ENCODE peak calls at places on chromosomes 1 and 21, in five cellular contexts. One of them, this sample, is unnamed. For H3K4me1, the result is how much of the 10 kb centered on the place peaks cover.

GRCh38 chr1:53068314-53069084 is 6.5 kb downstream of the PODN start:
- DNase-seq in IMR-90: no peak
- DNase-seq in HAP-1: no peak
- DNase-seq in CD8-positive, alpha-beta memory T cell: no peak
- DNase-seq in foreskin keratinocyte: no peak
- DNase-seq in this sample: no peak

GRCh38 chr1:184824716-184825323 is 70.2 kb upstream of the EDEM3 start:
- DNase-seq in HAP-1: no peak
- DNase-seq in foreskin keratinocyte: no peak
- DNase-seq in IMR-90: no peak
- DNase-seq in CD8-positive, alpha-beta memory T cell: no peak
- DNase-seq in this sample: no peak

GRCh38 chr1:182279724-182280506 is 111.7 kb downstream of the GLUL start:
- DNase-seq in HAP-1: no peak
- DNase-seq in foreskin keratinocyte: no peak
- DNase-seq in CD8-positive, alpha-beta memory T cell: no peak
- DNase-seq in IMR-90: no peak
- DNase-seq in this sample: no peak

GRCh38 chr1:54124472-54124871 is 28.3 kb downstream of the CDCP2 start:
- DNase-seq in HAP-1: no peak
- DNase-seq in IMR-90: no peak
- DNase-seq in CD8-positive, alpha-beta memory T cell: no peak
- DNase-seq in foreskin keratinocyte: no peak
- DNase-seq in this sample: no peak

GRCh38 chr1:171751208-171751607 is 9.3 kb upstream of the VAMP4 start:
- DNase-seq in IMR-90: no peak
- DNase-seq in CD8-positive, alpha-beta memory T cell: no peak
- DNase-seq in HAP-1: no peak
- DNase-seq in foreskin keratinocyte: no peak
- DNase-seq in this sample: no peak

GRCh38 chr1:169572184-169572583 is 14.1 kb downstream of the F5 start:
- DNase-seq in HAP-1: no peak
- DNase-seq in foreskin keratinocyte: no peak
- DNase-seq in CD8-positive, alpha-beta memory T cell: no peak
- DNase-seq in IMR-90: peak
- DNase-seq in this sample: no peak

GRCh38 chr1:215114154-215114933 is 31.8 kb downstream of the KCNK2 start:
- DNase-seq in CD8-positive, alpha-beta memory T cell: no peak
- DNase-seq in IMR-90: peak
- DNase-seq in HAP-1: no peak
- DNase-seq in foreskin keratinocyte: peak
- DNase-seq in this sample: peak

GRCh38 chr1:84406209-84406917 is 8.1 kb downstream of the DNASE2B start:
- DNase-seq in foreskin keratinocyte: no peak
- DNase-seq in HAP-1: no peak
- DNase-seq in CD8-positive, alpha-beta memory T cell: no peak
- DNase-seq in IMR-90: peak
- DNase-seq in this sample: peak

GRCh38 chr21:15826147-15826780 is 96.5 kb downstream of the USP25 start:
- DNase-seq in HAP-1: peak
- DNase-seq in IMR-90: peak
- DNase-seq in CD8-positive, alpha-beta memory T cell: peak
- DNase-seq in foreskin keratinocyte: no peak
- DNase-seq in this sample: peak

GRCh38 chr1:156889802-156890585 is 3.5 kb upstream of the PEAR1 start:
- DNase-seq in foreskin keratinocyte: no peak
- DNase-seq in IMR-90: peak
- DNase-seq in CD8-positive, alpha-beta memory T cell: peak
- DNase-seq in HAP-1: peak
- DNase-seq in this sample: peak

GRCh38 chr1:157770442-157771043 is 6.4 kb downstream of the FCRL2 start:
- DNase-seq in IMR-90: peak
- DNase-seq in HAP-1: no peak
- DNase-seq in foreskin keratinocyte: no peak
- DNase-seq in CD8-positive, alpha-beta memory T cell: no peak
- DNase-seq in this sample: no peak

GRCh38 chr1:162145280-162145965 is 75.9 kb downstream of the NOS1AP start:
- DNase-seq in HAP-1: no peak
- DNase-seq in IMR-90: no peak
- DNase-seq in CD8-positive, alpha-beta memory T cell: no peak
- DNase-seq in foreskin keratinocyte: no peak
- DNase-seq in this sample: no peak

GRCh38 chr1:240501115-240501514 is 110.8 kb downstream of the GREM2 start:
- DNase-seq in CD8-positive, alpha-beta memory T cell: no peak
- DNase-seq in IMR-90: peak
- DNase-seq in foreskin keratinocyte: no peak
- DNase-seq in HAP-1: no peak
- DNase-seq in this sample: no peak

GRCh38 chr1:246068113-246068512 is 439.0 kb downstream of the SMYD3 start:
- DNase-seq in foreskin keratinocyte: no peak
- DNase-seq in IMR-90: no peak
- DNase-seq in HAP-1: no peak
- DNase-seq in CD8-positive, alpha-beta memory T cell: no peak
- DNase-seq in this sample: no peak

GRCh38 chr1:80931178-80931577 is 869.6 kb upstream of the ADGRL2 start:
- DNase-seq in foreskin keratinocyte: no peak
- DNase-seq in HAP-1: no peak
- DNase-seq in IMR-90: no peak
- DNase-seq in CD8-positive, alpha-beta memory T cell: no peak
- DNase-seq in this sample: no peak

GRCh38 chr21:46154155-46154954 is 1.0 kb downstream of the FTCD start:
- DNase-seq in CD8-positive, alpha-beta memory T cell: no peak
- DNase-seq in HAP-1: no peak
- DNase-seq in foreskin keratinocyte: no peak
- DNase-seq in IMR-90: no peak
- DNase-seq in this sample: no peak

GRCh38 chr1:179081696-179082307 is at the start of gene TOR3A:
- DNase-seq in foreskin keratinocyte: peak
- DNase-seq in CD8-positive, alpha-beta memory T cell: peak
- DNase-seq in HAP-1: peak
- DNase-seq in IMR-90: peak
- DNase-seq in this sample: peak

GRCh38 chr1:63362578-63362977 is 4.8 kb upstream of the ALG6 start:
- DNase-seq in IMR-90: no peak
- DNase-seq in HAP-1: no peak
- DNase-seq in CD8-positive, alpha-beta memory T cell: no peak
- DNase-seq in foreskin keratinocyte: no peak
- DNase-seq in this sample: no peak

GRCh38 chr1:8379513-8380186 is 61.7 kb downstream of the SLC45A1 start:
- DNase-seq in CD8-positive, alpha-beta memory T cell: no peak
- DNase-seq in HAP-1: no peak
- DNase-seq in IMR-90: no peak
- DNase-seq in foreskin keratinocyte: no peak
- DNase-seq in this sample: no peak

GRCh38 chr1:8384088-8384487 is 66.2 kb downstream of the SLC45A1 start:
- DNase-seq in IMR-90: peak
- DNase-seq in foreskin keratinocyte: no peak
- DNase-seq in HAP-1: no peak
- DNase-seq in CD8-positive, alpha-beta memory T cell: no peak
- DNase-seq in this sample: no peak

GRCh38 chr1:8382051-8382505 is 64.2 kb downstream of the SLC45A1 start:
- DNase-seq in CD8-positive, alpha-beta memory T cell: no peak
- DNase-seq in HAP-1: no peak
- DNase-seq in foreskin keratinocyte: no peak
- DNase-seq in IMR-90: no peak
- DNase-seq in this sample: peak

GRCh38 chr1:8382608-8383525 is 65.0 kb downstream of the SLC45A1 start:
- DNase-seq in IMR-90: no peak
- DNase-seq in foreskin keratinocyte: no peak
- DNase-seq in CD8-positive, alpha-beta memory T cell: peak
- DNase-seq in HAP-1: no peak
- DNase-seq in this sample: no peak

DNA sequence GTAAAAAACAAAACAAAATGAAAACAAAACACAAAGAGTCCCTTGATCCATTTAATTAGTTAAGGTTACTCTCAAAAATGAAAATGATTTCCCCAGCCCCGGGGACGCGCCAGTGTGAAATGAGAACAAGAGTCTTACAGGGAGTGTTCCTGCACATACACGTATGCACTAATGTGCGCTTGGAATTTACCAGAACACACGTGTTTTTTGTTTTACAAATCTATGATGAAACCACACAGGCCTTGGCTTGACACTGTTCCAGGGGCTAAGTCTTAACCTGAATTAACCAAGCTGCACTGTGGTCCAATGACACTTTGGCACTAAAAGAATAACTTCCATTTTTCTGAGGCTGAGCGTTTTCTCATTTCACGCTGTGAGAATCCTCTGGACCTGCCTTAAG is 63.7 kb downstream of the SLC45A1 start:
- DNase-seq in IMR-90: no peak
- DNase-seq in HAP-1: no peak
- DNase-seq in CD8-positive, alpha-beta memory T cell: no peak
- DNase-seq in foreskin keratinocyte: peak
- DNase-seq in this sample: no peak
- H3K4me1 ChIP-seq in IMR-90: under half
- H3K4me1 ChIP-seq in HAP-1: under half
- H3K4me1 ChIP-seq in CD8-positive, alpha-beta memory T cell: half or more
- H3K4me1 ChIP-seq in foreskin keratinocyte: under half
- H3K4me1 ChIP-seq in this sample: half or more

DNA sequence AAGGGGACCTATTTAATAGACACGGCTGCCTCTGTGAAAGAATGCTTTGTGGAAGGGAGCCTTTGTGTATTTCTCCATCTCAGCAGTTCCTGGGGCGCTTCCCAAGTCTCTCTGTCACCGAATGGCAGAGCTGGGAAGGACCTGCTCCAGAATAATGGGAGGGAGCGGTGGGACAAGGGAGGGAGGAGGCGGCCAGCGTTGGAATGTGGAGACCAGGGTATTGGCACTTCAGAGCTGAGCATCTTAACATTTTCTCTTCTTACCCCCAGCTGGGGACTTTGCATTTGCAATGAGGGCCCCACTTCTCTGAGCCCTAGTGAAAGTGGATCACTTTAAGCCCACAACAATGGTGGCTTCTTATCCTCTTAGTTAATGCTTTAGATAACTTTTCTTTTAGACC is 23.9 kb downstream of the CACHD1 start:
- DNase-seq in IMR-90: no peak
- DNase-seq in CD8-positive, alpha-beta memory T cell: no peak
- DNase-seq in HAP-1: peak
- DNase-seq in foreskin keratinocyte: no peak
- DNase-seq in this sample: peak
- H3K4me1 ChIP-seq in IMR-90: under half
- H3K4me1 ChIP-seq in CD8-positive, alpha-beta memory T cell: under half
- H3K4me1 ChIP-seq in HAP-1: half or more
- H3K4me1 ChIP-seq in foreskin keratinocyte: under half
- H3K4me1 ChIP-seq in this sample: half or more

GRCh38 chr1:112394743-112395062 is 1.3 kb upstream of the CTTNBP2NL start:
- DNase-seq in HAP-1: no peak
- DNase-seq in CD8-positive, alpha-beta memory T cell: no peak
- DNase-seq in IMR-90: no peak
- DNase-seq in foreskin keratinocyte: no peak
- DNase-seq in this sample: no peak
- H3K4me1 ChIP-seq in HAP-1: under half
- H3K4me1 ChIP-seq in CD8-positive, alpha-beta memory T cell: under half
- H3K4me1 ChIP-seq in IMR-90: under half
- H3K4me1 ChIP-seq in foreskin keratinocyte: under half
- H3K4me1 ChIP-seq in this sample: under half

GRCh38 chr1:244231572-244232315 is 180.7 kb downstream of the ZBTB18 start:
- DNase-seq in IMR-90: peak
- DNase-seq in CD8-positive, alpha-beta memory T cell: no peak
- DNase-seq in foreskin keratinocyte: no peak
- DNase-seq in HAP-1: no peak
- DNase-seq in this sample: no peak
- H3K4me1 ChIP-seq in IMR-90: under half
- H3K4me1 ChIP-seq in CD8-positive, alpha-beta memory T cell: under half
- H3K4me1 ChIP-seq in foreskin keratinocyte: under half
- H3K4me1 ChIP-seq in HAP-1: under half
- H3K4me1 ChIP-seq in this sample: under half

GRCh38 chr1:2213576-2214505 is 14.3 kb upstream of the SKI start:
- DNase-seq in HAP-1: no peak
- DNase-seq in foreskin keratinocyte: no peak
- DNase-seq in IMR-90: peak
- DNase-seq in CD8-positive, alpha-beta memory T cell: no peak
- DNase-seq in this sample: peak

GRCh38 chr1:2216767-2217058 is 11.4 kb upstream of the SKI start:
- DNase-seq in IMR-90: no peak
- DNase-seq in foreskin keratinocyte: no peak
- DNase-seq in HAP-1: no peak
- DNase-seq in CD8-positive, alpha-beta memory T cell: no peak
- DNase-seq in this sample: no peak

GRCh38 chr1:2215329-2215728 is 12.8 kb upstream of the SKI start:
- DNase-seq in CD8-positive, alpha-beta memory T cell: no peak
- DNase-seq in HAP-1: no peak
- DNase-seq in IMR-90: no peak
- DNase-seq in foreskin keratinocyte: no peak
- DNase-seq in this sample: no peak

GRCh38 chr1:2214541-2215241 is 13.4 kb upstream of the SKI start:
- DNase-seq in CD8-positive, alpha-beta memory T cell: no peak
- DNase-seq in foreskin keratinocyte: no peak
- DNase-seq in HAP-1: no peak
- DNase-seq in IMR-90: no peak
- DNase-seq in this sample: no peak

GRCh38 chr1:2215909-2216766 is 12.0 kb upstream of the SKI start:
- DNase-seq in foreskin keratinocyte: no peak
- DNase-seq in IMR-90: no peak
- DNase-seq in HAP-1: no peak
- DNase-seq in CD8-positive, alpha-beta memory T cell: no peak
- DNase-seq in this sample: no peak
- H3K4me1 ChIP-seq in foreskin keratinocyte: under half
- H3K4me1 ChIP-seq in IMR-90: under half
- H3K4me1 ChIP-seq in HAP-1: under half
- H3K4me1 ChIP-seq in CD8-positive, alpha-beta memory T cell: under half
- H3K4me1 ChIP-seq in this sample: under half

This sample was measured in cardiac muscle cell.